ENCODE peak calls at places on chromosomes 4 and X, in four cellular contexts. One of them, this sample, is unnamed.

GRCh38 chr4:21655100-21655499 is 293.5 kb downstream of the KCNIP4 start:
- DNase-seq in body of pancreas: no peak
- DNase-seq in AG10803: no peak
- DNase-seq in naive thymus-derived CD4-positive, alpha-beta T cell: no peak
- DNase-seq in this sample: no peak

GRCh38 chrX:39814391-39814790 is 283.4 kb downstream of the BCOR start:
- DNase-seq in body of pancreas: no peak
- DNase-seq in AG10803: peak; percentile 23
- DNase-seq in naive thymus-derived CD4-positive, alpha-beta T cell: no peak
- DNase-seq in this sample: no peak

GRCh38 chrX:142096263-142096662 is 108.8 kb downstream of the MAGEC2 start:
- DNase-seq in body of pancreas: no peak
- DNase-seq in AG10803: no peak
- DNase-seq in naive thymus-derived CD4-positive, alpha-beta T cell: no peak
- DNase-seq in this sample: no peak

GRCh38 chr4:123505077-123505456 is 108.5 kb downstream of the SPRY1 start:
- DNase-seq in body of pancreas: peak; percentile 21
- DNase-seq in AG10803: no peak
- DNase-seq in naive thymus-derived CD4-positive, alpha-beta T cell: no peak
- DNase-seq in this sample: no peak

GRCh38 chrX:19793471-19793870 is 93.9 kb downstream of the SH3KBP1 start:
- DNase-seq in body of pancreas: no peak
- DNase-seq in AG10803: peak; percentile 61
- DNase-seq in naive thymus-derived CD4-positive, alpha-beta T cell: no peak
- DNase-seq in this sample: no peak

GRCh38 chr4:69782651-69783310 is 22.4 kb upstream of the SULT1B1 start:
- DNase-seq in body of pancreas: no peak
- DNase-seq in AG10803: no peak
- DNase-seq in naive thymus-derived CD4-positive, alpha-beta T cell: no peak
- DNase-seq in this sample: no peak

GRCh38 chr4:20529681-20530080 is 170.6 kb upstream of the PACRGL start:
- DNase-seq in body of pancreas: no peak
- DNase-seq in AG10803: no peak
- DNase-seq in naive thymus-derived CD4-positive, alpha-beta T cell: no peak
- DNase-seq in this sample: no peak

GRCh38 chr4:5361968-5362367 is 310.7 kb downstream of the STK32B start:
- DNase-seq in body of pancreas: no peak
- DNase-seq in AG10803: no peak
- DNase-seq in naive thymus-derived CD4-positive, alpha-beta T cell: no peak
- DNase-seq in this sample: no peak